ENCODE peak calls at places on chromosomes 13 and 19, in five cellular contexts. G is tibial nerve, B is M059J, Y is NCI-H2029 treated with DMSO at 0.1 percent for 48 hours, J is A549. T is an unnamed sample.

GRCh38 chr19:2084993-2085720 is 11.0 kb downstream of the MOB3A start:
- DNase-seq in B (peak), J (no peak), G (peak), Y (no peak), T (no peak)

GRCh38 chr13:105346141-105346766 is 1189.2 kb downstream of the EFNB2 start:
- DNase-seq in Y (no peak), B (peak), J (peak), G (no peak), T (no peak)

GRCh38 chr19:16899566-16900075 is 10.8 kb downstream of the F2RL3 start:
- DNase-seq in Y (no peak), G (no peak), J (peak), B (peak), T (peak)

GRCh38 chr13:109971006-109971744 is 184.8 kb upstream of the IRS2 start:
- DNase-seq in Y (no peak), G (no peak), J (no peak), B (peak), T (no peak)

GRCh38 chr19:3098515-3099346 is 4.6 kb downstream of the GNA11 start:
- DNase-seq in Y (no peak), G (no peak), J (no peak), B (peak), T (no peak)

GRCh38 chr19:50514346-50515167 is 844 bp upstream of the ASPDH start:
- DNase-seq in Y (no peak), J (no peak), G (no peak), B (no peak), T (no peak)

GRCh38 chr13:48412881-48413351 is at the start of gene LPAR6:
- DNase-seq in G (peak), Y (no peak), J (peak), B (no peak), T (peak)

GRCh38 chr19:30391052-30391451 is 18.9 kb downstream of the ZNF536 start:
- DNase-seq in B (no peak), G (no peak), Y (no peak), J (no peak), T (no peak)